ENCODE peak calls at places on chromosome 15, in four cellular contexts. One of them, this sample, is unnamed.

GRCh38 chr15:101111570-101112262 is 140.1 kb downstream of the CHSY1 start:
- DNase-seq in neuronal stem cell: no peak
- DNase-seq in heart right ventricle: no peak
- DNase-seq in OCI-LY7: no peak
- DNase-seq in this sample: no peak

GRCh38 chr15:48866141-48866563 is 11.8 kb upstream of the EID1 start:
- DNase-seq in neuronal stem cell: no peak
- DNase-seq in OCI-LY7: no peak
- DNase-seq in heart right ventricle: no peak
- DNase-seq in this sample: peak

GRCh38 chr15:58361291-58361759 is 70.5 kb upstream of the LIPC start:
- DNase-seq in neuronal stem cell: no peak
- DNase-seq in OCI-LY7: no peak
- DNase-seq in heart right ventricle: no peak
- DNase-seq in this sample: no peak

GRCh38 chr15:94400521-94401290 is 169.3 kb downstream of the MCTP2 start:
- DNase-seq in heart right ventricle: no peak
- DNase-seq in neuronal stem cell: no peak
- DNase-seq in OCI-LY7: no peak
- DNase-seq in this sample: no peak

GRCh38 chr15:50463423-50464358 is 39.5 kb downstream of the USP8 start:
- DNase-seq in heart right ventricle: no peak
- DNase-seq in neuronal stem cell: no peak
- DNase-seq in OCI-LY7: no peak
- DNase-seq in this sample: peak

GRCh38 chr15:90870354-90871096 is 2.1 kb downstream of the FURIN start:
- DNase-seq in heart right ventricle: no peak
- DNase-seq in OCI-LY7: peak
- DNase-seq in neuronal stem cell: no peak
- DNase-seq in this sample: peak

GRCh38 chr15:56839099-56839498 is 79.3 kb upstream of the TCF12 start:
- DNase-seq in heart right ventricle: no peak
- DNase-seq in OCI-LY7: no peak
- DNase-seq in neuronal stem cell: no peak
- DNase-seq in this sample: no peak

GRCh38 chr15:49045691-49046112 is 544 bp downstream of the SECISBP2L start:
- DNase-seq in neuronal stem cell: no peak
- DNase-seq in OCI-LY7: peak
- DNase-seq in heart right ventricle: no peak
- DNase-seq in this sample: no peak

GRCh38 chr15:37017031-37017625 is 83.2 kb downstream of the MEIS2 start:
- DNase-seq in OCI-LY7: no peak
- DNase-seq in heart right ventricle: no peak
- DNase-seq in neuronal stem cell: no peak
- DNase-seq in this sample: no peak

GRCh38 chr15:62512906-62513305 is 347.8 kb upstream of the C2CD4B start:
- DNase-seq in heart right ventricle: no peak
- DNase-seq in neuronal stem cell: no peak
- DNase-seq in OCI-LY7: no peak
- DNase-seq in this sample: no peak

GRCh38 chr15:42511010-42511396 is 15.6 kb downstream of the SNAP23 start:
- DNase-seq in heart right ventricle: no peak
- DNase-seq in OCI-LY7: no peak
- DNase-seq in neuronal stem cell: no peak
- DNase-seq in this sample: peak

GRCh38 chr15:23869391-23869790 is 182.3 kb upstream of the NDN start:
- DNase-seq in heart right ventricle: peak
- DNase-seq in neuronal stem cell: peak
- DNase-seq in OCI-LY7: no peak
- DNase-seq in this sample: no peak

GRCh38 chr15:39404767-39405173 is 176.1 kb upstream of the THBS1 start:
- DNase-seq in neuronal stem cell: no peak
- DNase-seq in OCI-LY7: no peak
- DNase-seq in heart right ventricle: no peak
- DNase-seq in this sample: no peak

GRCh38 chr15:91515188-91515754 is 338.2 kb upstream of the SLCO3A1 start:
- DNase-seq in neuronal stem cell: no peak
- DNase-seq in heart right ventricle: peak
- DNase-seq in OCI-LY7: no peak
- DNase-seq in this sample: no peak

DNA sequence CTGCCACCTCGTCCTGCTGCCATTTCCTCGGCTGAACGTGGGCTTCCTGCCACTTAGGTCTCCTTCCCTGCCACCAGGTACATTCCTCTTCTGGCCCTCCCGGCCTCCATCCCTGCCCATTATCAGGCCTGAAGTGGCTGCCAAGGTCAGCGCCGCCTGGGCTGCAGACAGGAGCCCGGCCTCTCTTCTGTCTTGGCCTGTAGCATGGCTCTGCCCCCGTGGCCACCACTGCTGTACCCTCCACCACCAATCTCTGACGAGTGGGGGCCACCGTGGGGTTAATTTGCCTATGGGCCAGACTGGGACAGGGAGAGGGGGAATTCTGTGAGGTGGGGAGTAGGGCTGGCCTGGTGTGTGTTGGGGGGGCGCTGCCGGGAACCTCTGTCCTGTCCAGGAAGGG is 2.0 kb upstream of the BAHD1 start:
- DNase-seq in neuronal stem cell: no peak
- DNase-seq in OCI-LY7: no peak
- DNase-seq in heart right ventricle: peak
- DNase-seq in this sample: no peak
- H3K4me3 ChIP-seq in neuronal stem cell: no peak
- H3K4me3 ChIP-seq in OCI-LY7: no peak
- H3K4me3 ChIP-seq in heart right ventricle: no peak
- H3K4me3 ChIP-seq in this sample: no peak

GRCh38 chr15:85625856-85626255 is 168.9 kb downstream of the KLHL25 start:
- DNase-seq in neuronal stem cell: no peak
- DNase-seq in OCI-LY7: no peak
- DNase-seq in heart right ventricle: no peak
- DNase-seq in this sample: no peak

GRCh38 chr15:85625431-85625830 is 169.3 kb downstream of the KLHL25 start:
- DNase-seq in OCI-LY7: no peak
- DNase-seq in heart right ventricle: no peak
- DNase-seq in neuronal stem cell: no peak
- DNase-seq in this sample: no peak

GRCh38 chr15:85622432-85622831 is 172.3 kb downstream of the KLHL25 start:
- DNase-seq in heart right ventricle: no peak
- DNase-seq in OCI-LY7: no peak
- DNase-seq in neuronal stem cell: no peak
- DNase-seq in this sample: no peak

GRCh38 chr15:85624241-85624855 is 170.4 kb downstream of the KLHL25 start:
- DNase-seq in OCI-LY7: no peak
- DNase-seq in heart right ventricle: no peak
- DNase-seq in neuronal stem cell: no peak
- DNase-seq in this sample: no peak

GRCh38 chr15:85623648-85624047 is 171.1 kb downstream of the KLHL25 start:
- DNase-seq in neuronal stem cell: no peak
- DNase-seq in heart right ventricle: no peak
- DNase-seq in OCI-LY7: no peak
- DNase-seq in this sample: no peak
- H3K4me3 ChIP-seq in neuronal stem cell: no peak
- H3K4me3 ChIP-seq in heart right ventricle: peak
- H3K4me3 ChIP-seq in OCI-LY7: no peak
- H3K4me3 ChIP-seq in this sample: no peak

DNA sequence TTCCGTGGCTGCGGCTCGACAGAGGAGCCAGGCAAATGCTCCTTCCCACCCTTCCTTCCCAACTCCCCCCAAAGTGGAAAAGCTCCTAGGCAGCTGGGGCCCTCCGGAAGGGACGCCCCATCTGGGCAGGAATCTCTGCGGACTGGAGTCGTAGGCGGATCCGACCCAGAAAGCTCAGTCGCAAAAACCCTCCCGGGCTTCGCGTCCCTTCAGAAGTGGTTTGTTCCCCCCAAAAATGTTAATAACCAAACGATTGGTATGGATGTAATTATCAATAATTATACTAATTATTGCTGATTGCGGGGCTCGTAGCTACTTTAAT is 3.8 kb downstream of the RNU6-1 start:
- DNase-seq in OCI-LY7: no peak
- DNase-seq in heart right ventricle: no peak
- DNase-seq in neuronal stem cell: no peak
- DNase-seq in this sample: no peak
- H3K4me3 ChIP-seq in OCI-LY7: no peak
- H3K4me3 ChIP-seq in heart right ventricle: peak
- H3K4me3 ChIP-seq in neuronal stem cell: no peak
- H3K4me3 ChIP-seq in this sample: no peak

DNA sequence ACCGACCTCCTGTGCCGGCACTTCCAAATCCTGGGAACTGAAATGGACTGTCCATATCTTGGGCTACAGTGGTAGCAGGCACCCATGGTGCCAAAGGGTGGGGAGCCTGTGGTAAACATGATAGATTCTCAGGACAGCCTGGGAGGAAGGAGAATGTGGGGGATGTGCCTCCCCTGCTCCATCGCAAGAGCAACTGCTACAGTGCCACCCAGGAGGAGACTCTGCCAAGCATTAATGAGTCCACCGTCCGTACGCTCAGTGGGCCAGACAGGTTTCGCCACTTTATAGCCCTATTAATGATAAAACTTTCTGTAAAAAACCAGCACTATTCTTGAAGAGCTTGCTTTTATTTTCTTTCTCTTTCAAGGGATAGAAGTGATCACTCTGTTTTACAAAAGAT is 75.3 kb downstream of the FMN1 start:
- DNase-seq in neuronal stem cell: no peak
- DNase-seq in OCI-LY7: no peak
- DNase-seq in heart right ventricle: no peak
- DNase-seq in this sample: no peak
- H3K4me3 ChIP-seq in neuronal stem cell: no peak
- H3K4me3 ChIP-seq in OCI-LY7: no peak
- H3K4me3 ChIP-seq in heart right ventricle: no peak
- H3K4me3 ChIP-seq in this sample: no peak

GRCh38 chr15:92618121-92618520 is 37.5 kb downstream of the FAM174B start:
- DNase-seq in heart right ventricle: no peak
- DNase-seq in neuronal stem cell: no peak
- DNase-seq in OCI-LY7: no peak
- DNase-seq in this sample: no peak

GRCh38 chr15:92619380-92620101 is 36.0 kb downstream of the FAM174B start:
- DNase-seq in OCI-LY7: no peak
- DNase-seq in heart right ventricle: no peak
- DNase-seq in neuronal stem cell: no peak
- DNase-seq in this sample: no peak

GRCh38 chr15:92614791-92615785 is 40.5 kb downstream of the FAM174B start:
- DNase-seq in OCI-LY7: no peak
- DNase-seq in neuronal stem cell: no peak
- DNase-seq in heart right ventricle: no peak
- DNase-seq in this sample: no peak

GRCh38 chr15:92616621-92617179 is 38.9 kb downstream of the FAM174B start:
- DNase-seq in heart right ventricle: no peak
- DNase-seq in neuronal stem cell: no peak
- DNase-seq in OCI-LY7: no peak
- DNase-seq in this sample: no peak

GRCh38 chr15:92617197-92618037 is 38.2 kb downstream of the FAM174B start:
- DNase-seq in neuronal stem cell: no peak
- DNase-seq in heart right ventricle: peak
- DNase-seq in OCI-LY7: no peak
- DNase-seq in this sample: no peak
- H3K4me3 ChIP-seq in neuronal stem cell: no peak
- H3K4me3 ChIP-seq in heart right ventricle: no peak
- H3K4me3 ChIP-seq in OCI-LY7: no peak
- H3K4me3 ChIP-seq in this sample: no peak

DNA sequence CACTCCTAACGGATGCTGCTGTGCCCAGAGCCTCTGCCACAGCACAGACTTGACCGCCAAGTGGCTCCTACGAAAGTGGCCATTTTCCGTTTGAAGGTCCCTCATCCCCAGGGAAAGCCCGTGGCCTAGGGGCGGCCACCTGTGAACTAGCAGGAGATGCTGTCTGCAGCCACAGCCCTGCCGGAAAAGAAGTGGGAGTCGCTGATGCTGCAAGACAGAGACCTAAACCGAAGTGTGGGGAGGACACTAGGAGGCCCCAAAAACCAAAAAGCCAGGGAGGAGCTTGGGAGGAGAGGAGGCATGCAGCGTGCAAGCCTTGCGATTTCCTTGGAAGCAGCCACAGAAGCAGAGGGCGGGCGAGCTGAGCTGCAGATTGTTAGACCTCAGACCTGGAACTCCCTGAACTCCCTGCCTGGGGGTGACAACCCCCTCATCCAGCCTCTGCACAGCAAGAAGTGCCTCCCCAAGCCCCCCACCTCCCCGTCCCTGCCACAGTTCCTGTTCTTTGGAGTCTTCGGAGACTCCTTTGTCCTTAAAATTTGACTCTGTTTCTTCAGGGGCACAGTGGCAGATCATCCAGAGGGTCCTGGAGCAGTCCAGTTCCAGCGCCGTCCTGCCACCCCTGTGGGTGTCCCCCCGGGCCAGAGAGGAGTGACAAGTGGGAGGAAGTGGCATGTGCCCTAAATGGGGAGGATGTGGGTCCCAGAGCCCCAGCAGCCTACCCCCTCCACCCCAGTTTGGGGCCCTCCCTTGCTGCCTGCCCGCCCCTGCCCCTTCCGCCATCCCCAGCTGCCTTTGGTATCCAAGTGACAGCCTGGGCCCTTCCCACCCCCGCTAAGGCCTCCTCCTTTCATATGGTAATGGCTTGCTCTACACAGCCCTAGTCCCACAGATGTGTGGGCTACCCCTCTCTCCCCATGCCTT is 43.7 kb downstream of the KLHL25 start:
- DNase-seq in neuronal stem cell: no peak
- DNase-seq in heart right ventricle: no peak
- DNase-seq in OCI-LY7: no peak
- DNase-seq in this sample: no peak
- H3K4me3 ChIP-seq in neuronal stem cell: peak
- H3K4me3 ChIP-seq in heart right ventricle: peak
- H3K4me3 ChIP-seq in OCI-LY7: no peak
- H3K4me3 ChIP-seq in this sample: no peak